ENCODE peak calls at places on chromosomes 2 and 18, in four cellular contexts. F, L, W and P are unnamed samples.

GRCh38 chr2:138066139-138066806 is 102.0 kb downstream of the HNMT start:
- DNase-seq in L (no peak), F (no peak), W (no peak), P (no peak)

GRCh38 chr2:64260817-64261216 is 116.6 kb upstream of the PELI1 start:
- DNase-seq in L (peak), W (peak), F (no peak), P (no peak)

GRCh38 chr2:33275689-33276444 is 200.6 kb upstream of the RASGRP3 start:
- DNase-seq in W (peak), L (no peak), F (peak), P (no peak)

GRCh38 chr2:119531292-119531691 is 7.0 kb upstream of the SCTR start:
- DNase-seq in F (peak), L (no peak), W (peak), P (no peak)

GRCh38 chr2:168751104-168751768 is 51.2 kb upstream of the NOSTRIN start:
- DNase-seq in L (no peak), W (no peak), F (no peak), P (no peak)

GRCh38 chr2:221969087-221969829 is 329.5 kb downstream of the PAX3 start:
- DNase-seq in F (peak), W (peak), L (no peak), P (peak)

GRCh38 chr2:166573393-166573792 is 79.3 kb upstream of the SCN7A start:
- DNase-seq in L (no peak), W (peak), F (peak), P (no peak)

GRCh38 chr2:8597526-8598225 is 84.2 kb upstream of the ID2 start:
- DNase-seq in F (no peak), W (no peak), L (no peak), P (no peak)

GRCh38 chr2:230694241-230694640 is 18.4 kb upstream of the CAB39 start:
- DNase-seq in F (no peak), W (no peak), L (no peak), P (no peak)

GRCh38 chr2:229431331-229431954 is 160.4 kb upstream of the PID1 start:
- DNase-seq in F (peak), W (peak), L (no peak), P (no peak)
- TF ChIP-seq TARDBP in F (no peak), W (no peak), L (no peak), P (no peak)

DNA sequence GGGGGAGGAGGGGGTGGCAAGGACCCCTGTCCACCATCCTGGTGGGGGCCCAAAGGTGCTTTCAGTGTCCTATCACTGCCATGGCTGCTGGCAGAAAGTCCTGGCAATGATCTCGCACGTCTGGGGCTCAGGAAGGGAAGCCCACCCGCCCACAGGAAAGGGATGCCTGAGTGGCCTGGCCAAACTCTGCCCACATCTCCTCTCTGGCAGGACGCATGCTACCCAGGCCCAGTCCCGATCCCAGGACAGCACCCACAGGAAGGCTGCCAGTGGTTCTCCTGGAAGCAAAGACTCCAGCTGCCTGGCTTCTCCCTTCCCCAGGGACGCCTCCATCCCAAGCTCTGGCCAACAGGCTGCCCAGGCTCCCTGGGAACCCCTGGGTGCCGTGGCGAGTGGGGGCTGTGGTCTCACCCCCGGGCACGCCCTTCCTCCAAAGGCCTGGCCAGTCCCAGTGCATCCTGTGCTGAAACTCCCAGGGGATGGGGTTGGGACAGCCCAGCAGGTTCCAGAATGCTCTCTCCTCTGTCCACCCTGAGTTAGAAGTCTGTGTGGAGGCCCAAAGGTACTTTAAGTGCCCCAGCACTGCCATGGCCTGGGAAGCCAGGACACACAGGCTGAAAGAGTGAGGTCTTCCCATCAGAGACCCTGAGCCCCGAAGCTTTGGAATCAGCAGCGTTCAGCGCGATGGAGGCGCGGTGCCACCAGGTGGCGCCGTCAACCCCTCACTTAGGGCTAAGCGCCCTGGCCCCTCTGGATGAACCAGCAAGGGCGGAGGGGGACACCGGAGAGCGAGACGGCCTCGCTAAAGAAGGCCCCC is 29.8 kb upstream of the TAF1B start:
- DNase-seq in L (no peak), F (peak), W (peak), P (peak)
- TF ChIP-seq TARDBP in L (no peak), F (no peak), W (no peak), P (no peak)

GRCh38 chr2:202831241-202831997 is 40.1 kb downstream of the ICA1L start:
- DNase-seq in W (peak), L (peak), F (peak), P (peak)
- TF ChIP-seq TARDBP in W (no peak), L (no peak), F (no peak), P (no peak)

DNA sequence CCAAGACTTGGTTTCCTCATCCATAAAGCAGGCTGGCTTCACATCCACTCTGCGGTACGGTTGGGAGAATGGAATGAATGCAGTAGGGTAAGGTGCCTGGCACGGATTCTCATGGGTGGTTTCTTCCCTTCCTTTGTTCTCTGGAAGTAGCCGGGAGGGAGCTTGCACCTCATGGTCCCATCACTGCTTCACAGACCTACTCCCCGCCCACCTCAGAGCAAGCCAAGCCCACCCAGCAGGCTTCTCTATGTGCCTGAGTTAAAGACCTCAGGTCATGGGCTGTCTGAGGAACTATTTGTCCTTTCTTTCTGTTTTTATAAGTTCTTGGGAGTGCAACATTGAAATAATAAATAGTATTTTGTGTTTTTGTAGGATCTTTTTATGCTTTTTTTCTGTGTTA is 3.5 kb downstream of the DCDC2C start:
- DNase-seq in W (no peak), F (no peak), L (no peak), P (no peak)
- TF ChIP-seq TARDBP in W (no peak), F (no peak), L (no peak), P (no peak)

GRCh38 chr2:112821142-112821541 is 15.4 kb downstream of the IL1B start:
- DNase-seq in F (no peak), L (no peak), W (peak), P (no peak)

GRCh38 chr2:112819081-112819480 is 17.5 kb downstream of the IL1B start:
- DNase-seq in W (no peak), L (no peak), F (no peak), P (no peak)

GRCh38 chr2:112820343-112820742 is 16.2 kb downstream of the IL1B start:
- DNase-seq in W (no peak), F (no peak), L (no peak), P (no peak)

GRCh38 chr2:112817082-112817481 is 19.5 kb downstream of the IL1B start:
- DNase-seq in L (no peak), W (no peak), F (peak), P (no peak)

GRCh38 chr2:112818094-112818902 is 18.3 kb downstream of the IL1B start:
- DNase-seq in L (no peak), W (no peak), F (peak), P (no peak)
- TF ChIP-seq TARDBP in L (no peak), W (no peak), F (peak), P (no peak)

DNA sequence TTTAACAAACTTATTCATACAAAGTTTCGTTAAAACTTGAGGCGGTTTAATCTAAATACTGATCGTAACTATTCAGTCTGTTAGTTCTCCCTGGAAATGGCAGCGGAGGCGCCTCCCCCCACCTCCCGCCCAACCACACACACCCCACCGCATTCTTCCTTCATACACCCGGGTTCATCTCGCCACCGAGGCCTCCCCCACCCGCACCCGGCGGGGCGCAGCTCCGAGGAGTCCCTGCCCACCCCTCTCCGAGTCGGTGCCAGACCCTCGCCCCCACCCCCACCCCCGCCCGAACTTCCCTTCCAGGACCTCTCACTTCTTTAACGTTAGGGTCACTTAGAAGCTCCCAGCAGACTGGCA is 881 bp downstream of the ZNF516 start:
- DNase-seq in W (no peak), L (no peak), F (peak), P (no peak)
- TF ChIP-seq TARDBP in W (no peak), L (no peak), F (no peak), P (no peak)

DNA sequence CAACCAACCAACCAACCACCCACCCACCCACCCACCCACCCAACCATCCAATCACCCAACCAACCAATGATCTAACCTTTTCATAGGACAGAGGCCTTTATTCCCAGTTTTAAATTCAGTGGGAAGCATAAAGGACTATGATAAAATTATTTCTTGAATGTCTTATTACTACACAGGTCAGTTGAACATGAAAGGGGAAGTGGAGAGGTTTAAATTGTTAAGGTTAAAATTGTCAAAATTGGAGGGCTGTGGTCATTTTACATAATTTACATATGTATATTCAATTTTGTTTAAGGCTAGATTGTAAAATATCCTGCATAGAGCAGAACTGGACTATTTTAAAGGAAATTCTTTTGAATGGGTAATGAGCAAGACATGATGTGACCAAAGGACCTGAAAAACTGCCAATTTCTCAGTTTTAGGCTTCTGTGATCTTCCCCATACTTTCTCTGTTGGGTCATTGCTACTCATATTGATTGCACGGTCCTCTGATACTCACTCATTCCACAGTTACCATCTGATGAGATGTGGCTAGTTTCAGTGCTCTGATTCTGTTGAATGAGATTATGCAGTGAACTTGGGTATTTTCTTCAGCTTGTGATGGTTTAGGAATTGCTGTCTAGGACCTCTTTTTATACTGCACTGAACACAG is 127.4 kb downstream of the PLCL1 start:
- DNase-seq in F (no peak), W (no peak), L (no peak), P (no peak)
- TF ChIP-seq TARDBP in F (no peak), W (no peak), L (no peak), P (no peak)

GRCh38 chr2:60960706-60961105 is 56.8 kb upstream of the PEX13 start:
- DNase-seq in F (no peak), L (no peak), W (no peak), P (no peak)
- TF ChIP-seq TARDBP in F (no peak), L (no peak), W (no peak), P (no peak)

DNA sequence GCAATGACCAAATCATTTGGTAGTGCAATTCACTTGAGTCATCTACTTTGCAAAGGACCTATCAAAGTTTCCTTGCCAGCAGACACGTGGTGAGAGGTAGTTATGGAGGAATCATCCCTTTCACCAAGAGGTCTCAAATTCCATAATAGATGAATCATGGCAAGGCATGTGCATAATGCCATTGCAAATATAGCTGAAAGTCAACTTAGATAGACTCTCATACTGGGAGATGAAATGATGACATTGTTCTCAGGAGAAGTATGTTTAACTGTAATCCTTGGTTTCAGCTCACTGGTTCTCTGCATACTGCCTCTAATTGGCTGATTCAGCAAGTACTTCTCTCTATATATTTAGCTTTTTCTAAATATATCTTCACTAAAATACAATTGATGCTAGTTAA is 57.2 kb downstream of the CALCRL start:
- DNase-seq in W (no peak), L (no peak), F (peak), P (no peak)
- TF ChIP-seq TARDBP in W (no peak), L (no peak), F (no peak), P (no peak)